ENCODE peak calls at places on chromosome 3, in four cellular contexts. H is H9, I is IMR-90, P is H1. S is an unnamed sample.

GRCh38 chr3:47536221-47536891 is 22.8 kb upstream of the ELP6 start:
- DNase-seq in H (no peak), P (no peak), I (no peak), S (no peak)

GRCh38 chr3:112101946-112102345 is 15.8 kb downstream of the C3orf52 start:
- DNase-seq in H (no peak), I (peak), P (no peak), S (peak)

GRCh38 chr3:188199386-188199785 is 45.4 kb downstream of the LPP start:
- DNase-seq in I (no peak), H (no peak), P (no peak), S (no peak)

GRCh38 chr3:136332776-136333175 is 82.6 kb downstream of the PCCB start:
- DNase-seq in P (no peak), I (peak), H (no peak), S (no peak)

GRCh38 chr3:10248984-10249748 is 907 bp downstream of the TATDN2 start:
- DNase-seq in I (peak), P (no peak), H (peak), S (peak)

GRCh38 chr3:74267583-74268184 is 346.8 kb downstream of the CNTN3 start:
- DNase-seq in H (peak), I (peak), P (peak), S (peak)

GRCh38 chr3:79086514-79086913 is 681.3 kb downstream of the ROBO1 start:
- DNase-seq in P (peak), H (peak), I (peak), S (peak)

GRCh38 chr3:188262913-188263683 is 109.1 kb downstream of the LPP start:
- DNase-seq in P (no peak), I (peak), H (no peak), S (no peak)

GRCh38 chr3:158847466-158847849 is 45.6 kb downstream of the MFSD1 start:
- DNase-seq in I (no peak), P (no peak), H (no peak), S (no peak)

GRCh38 chr3:175432338-175433025 is 573.3 kb downstream of the NAALADL2 start:
- DNase-seq in P (no peak), H (no peak), I (peak), S (no peak)

GRCh38 chr3:94626599-94626998 is 563.7 kb downstream of the NSUN3 start:
- DNase-seq in H (no peak), P (no peak), I (no peak), S (no peak)
- H4K5ac ChIP-seq in H (no peak), P (no peak), I (no peak), S (no peak)

GRCh38 chr3:194749631-194750271 is 64.1 kb downstream of the FAM43A start:
- DNase-seq in I (no peak), H (peak), P (no peak), S (no peak)

GRCh38 chr3:194754091-194754490 is 68.4 kb downstream of the FAM43A start:
- DNase-seq in I (no peak), H (no peak), P (no peak), S (no peak)

GRCh38 chr3:194745427-194746184 is 59.9 kb downstream of the FAM43A start:
- DNase-seq in I (no peak), H (no peak), P (no peak), S (no peak)

GRCh38 chr3:194748229-194748628 is 62.5 kb downstream of the FAM43A start:
- DNase-seq in H (no peak), P (no peak), I (no peak), S (no peak)

GRCh38 chr3:194750409-194750808 is 64.7 kb downstream of the FAM43A start:
- DNase-seq in P (no peak), H (peak), I (no peak), S (no peak)
- H4K5ac ChIP-seq in P (no peak), H (no peak), I (no peak), S (no peak)

GRCh38 chr3:161100994-161101393 is 4.2 kb downstream of the B3GALNT1 start:
- DNase-seq in H (no peak), P (no peak), I (no peak), S (no peak)
- H4K5ac ChIP-seq in H (no peak), P (no peak), I (no peak), S (no peak)

GRCh38 chr3:194273396-194274310 is 77.5 kb downstream of the CPN2 start:
- DNase-seq in P (no peak), H (peak), I (no peak), S (no peak)

GRCh38 chr3:194271459-194272035 is 79.6 kb downstream of the CPN2 start:
- DNase-seq in I (no peak), H (no peak), P (no peak), S (no peak)

GRCh38 chr3:194272861-194273266 is 78.3 kb downstream of the CPN2 start:
- DNase-seq in P (no peak), I (no peak), H (no peak), S (no peak)

GRCh38 chr3:194270627-194271458 is 80.3 kb downstream of the CPN2 start:
- DNase-seq in P (no peak), I (no peak), H (peak), S (peak)

GRCh38 chr3:194272221-194272620 is 78.9 kb downstream of the CPN2 start:
- DNase-seq in I (no peak), H (peak), P (no peak), S (no peak)
- H4K5ac ChIP-seq in I (no peak), H (no peak), P (no peak), S (no peak)

DNA sequence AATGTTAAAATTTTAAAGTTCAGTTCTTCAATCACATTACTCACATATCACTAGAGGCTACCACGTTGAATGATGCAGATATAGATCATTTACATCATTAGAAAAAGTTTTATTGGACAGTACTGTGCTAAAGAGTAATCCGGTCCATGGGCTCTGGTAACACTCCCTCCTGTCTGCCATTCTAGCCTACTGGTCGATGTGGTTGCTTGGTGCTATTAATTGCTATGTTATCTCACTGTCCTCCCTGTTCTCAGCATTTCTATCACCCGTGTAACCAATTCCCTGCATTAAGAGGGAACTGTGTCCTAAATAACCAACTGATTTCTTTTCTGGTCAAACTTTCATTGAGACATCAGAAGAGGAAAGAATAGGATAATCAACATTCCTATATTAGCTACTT is 347.5 kb upstream of the RBMS3 start:
- DNase-seq in I (no peak), H (no peak), P (no peak), S (no peak)
- H4K5ac ChIP-seq in I (no peak), H (no peak), P (no peak), S (no peak)

GRCh38 chr3:105278688-105279087 is 88.0 kb upstream of the ALCAM start:
- DNase-seq in I (no peak), P (no peak), H (no peak), S (no peak)
- H4K5ac ChIP-seq in I (no peak), P (no peak), H (no peak), S (no peak)

DNA sequence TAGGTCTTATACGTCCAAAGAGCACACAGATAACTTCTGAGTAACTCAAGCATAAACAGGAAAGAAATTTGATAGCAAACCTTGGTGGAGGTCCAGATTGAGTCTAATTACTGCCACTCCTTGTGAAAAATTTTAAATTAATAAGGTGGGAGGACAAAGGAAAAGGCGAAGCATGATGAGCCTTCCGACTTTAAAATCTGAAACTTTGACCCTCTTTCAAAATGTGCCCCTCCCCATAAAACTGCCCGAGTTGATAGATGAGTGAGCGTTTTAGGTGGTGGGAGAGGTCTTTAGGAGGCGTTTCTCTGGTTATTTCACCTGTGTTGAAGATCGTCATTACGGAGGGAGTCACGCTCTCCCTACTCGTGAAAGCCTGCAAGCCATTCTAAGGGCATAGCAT is 126.9 kb upstream of the ROBO2 start:
- DNase-seq in H (no peak), P (no peak), I (peak), S (no peak)
- H4K5ac ChIP-seq in H (no peak), P (no peak), I (no peak), S (no peak)

GRCh38 chr3:36562945-36563344 is 182.6 kb downstream of the STAC start:
- DNase-seq in P (no peak), I (no peak), H (no peak), S (no peak)

GRCh38 chr3:36560685-36561084 is 180.4 kb downstream of the STAC start:
- DNase-seq in I (no peak), H (no peak), P (no peak), S (no peak)

GRCh38 chr3:36557708-36558100 is 177.4 kb downstream of the STAC start:
- DNase-seq in I (no peak), H (no peak), P (no peak), S (no peak)

GRCh38 chr3:36557021-36557707 is 176.9 kb downstream of the STAC start:
- DNase-seq in P (no peak), I (no peak), H (no peak), S (no peak)
- H4K5ac ChIP-seq in P (no peak), I (no peak), H (no peak), S (no peak)

GRCh38 chr3:58998476-58999117 is 51.2 kb downstream of the CFAP20DC start:
- DNase-seq in H (no peak), P (no peak), I (peak), S (peak)

GRCh38 chr3:58991623-58992022 is 58.2 kb downstream of the CFAP20DC start:
- DNase-seq in H (no peak), P (no peak), I (no peak), S (no peak)

GRCh38 chr3:58996730-58997129 is 53.1 kb downstream of the CFAP20DC start:
- DNase-seq in H (peak), P (no peak), I (no peak), S (peak)

GRCh38 chr3:58993547-58993946 is 56.3 kb downstream of the CFAP20DC start:
- DNase-seq in I (no peak), P (no peak), H (no peak), S (no peak)

GRCh38 chr3:58994746-58995330 is 55.0 kb downstream of the CFAP20DC start:
- DNase-seq in I (peak), H (peak), P (peak), S (peak)
- H4K5ac ChIP-seq in I (peak), H (no peak), P (no peak), S (no peak)